ENCODE peak calls at places on chromosomes 4 and X, in four cellular contexts. R is activated CD4-positive, alpha-beta T cell treated with anti-CD3 and anti-CD28 coated beads for 48 hours; Y is aorta; H is nephron progenitor cell. M is an unnamed sample.

GRCh38 chr4:145898926-145899531 is 39.6 kb downstream of the ZNF827 start:
- DNase-seq in R (no peak), Y (no peak), H (no peak), M (no peak)

GRCh38 chr4:72286185-72286584 is 254.4 kb downstream of the NPFFR2 start:
- DNase-seq in R (no peak), Y (no peak), H (no peak), M (peak; percentile 2)

GRCh38 chrX:32851556-32851955 is 359.8 kb downstream of the DMD start:
- DNase-seq in R (no peak), Y (no peak), H (no peak), M (no peak)

GRCh38 chr4:155371432-155372043 is 5.2 kb downstream of the MAP9 start:
- DNase-seq in R (no peak), Y (no peak), H (no peak), M (peak; percentile 10)

GRCh38 chr4:140012688-140013087 is 141.3 kb downstream of the MAML3 start:
- DNase-seq in R (peak; percentile 55), Y (peak; percentile 62), H (peak; percentile 17), M (peak; percentile 70)

GRCh38 chrX:38304010-38304409 is 23.3 kb downstream of the RPGR start:
- DNase-seq in R (no peak), Y (no peak), H (no peak), M (peak; percentile 20)

GRCh38 chr4:113618205-113618604 is 143.3 kb downstream of the CAMK2D start:
- DNase-seq in R (no peak), Y (no peak), H (no peak), M (no peak)

GRCh38 chr4:120731561-120731960 is 191.0 kb downstream of the PRDM5 start:
- DNase-seq in R (no peak), Y (no peak), H (no peak), M (peak; percentile 2)

GRCh38 chr4:111399523-111400135 is 745.6 kb upstream of the FAM241A start:
- DNase-seq in R (no peak), Y (no peak), H (no peak), M (no peak)

GRCh38 chr4:158996669-158997074 is 106.2 kb upstream of the RAPGEF2 start:
- DNase-seq in R (no peak), Y (no peak), H (no peak), M (peak; percentile 96)

GRCh38 chr4:7359302-7360063 is 75.2 kb downstream of the PSAPL1 start:
- DNase-seq in R (no peak), Y (no peak), H (no peak), M (no peak)

GRCh38 chrX:107766470-107767140 is 9.0 kb downstream of the TSC22D3 start:
- DNase-seq in R (no peak), Y (no peak), H (no peak), M (peak; percentile 61)

GRCh38 chrX:107449490-107450175 is at the start of gene FRMPD3:
- DNase-seq in R (peak; percentile 12), Y (no peak), H (peak; percentile 54), M (no peak)

GRCh38 chr4:85455942-85456341 is 19.0 kb upstream of the ARHGAP24 start:
- DNase-seq in R (no peak), Y (no peak), H (no peak), M (no peak)

GRCh38 chrX:115894087-115894486 is 276.5 kb upstream of the AGTR2 start:
- DNase-seq in R (no peak), Y (no peak), H (no peak), M (peak; percentile 57)

GRCh38 chr4:128709268-128709667 is 100.2 kb upstream of the JADE1 start:
- DNase-seq in R (peak; percentile 5), Y (no peak), H (no peak), M (no peak)

GRCh38 chr4:113584407-113585150 is 177.0 kb downstream of the CAMK2D start:
- DNase-seq in R (no peak), Y (no peak), H (no peak), M (peak; percentile 58)

GRCh38 chr4:187603093-187603395 is 392.5 kb upstream of the ZFP42 start:
- DNase-seq in R (no peak), Y (no peak), H (no peak), M (peak; percentile 78)

GRCh38 chr4:150348079-150348478 is 233.9 kb upstream of the MAB21L2 start:
- DNase-seq in R (no peak), Y (no peak), H (no peak), M (peak; percentile 74)

GRCh38 chr4:57442834-57443291 is 332.7 kb upstream of the IGFBP7 start:
- DNase-seq in R (peak; percentile 9), Y (no peak), H (peak; percentile 67), M (peak; percentile 26)

GRCh38 chr4:16443504-16444088 is 217.3 kb upstream of the TAPT1 start:
- DNase-seq in R (no peak), Y (no peak), H (no peak), M (peak; percentile 49)

GRCh38 chr4:3878678-3879077 is 112.5 kb downstream of the ADRA2C start:
- DNase-seq in R (no peak), Y (no peak), H (no peak), M (no peak)

GRCh38 chr4:135718019-135718418 is 1516.4 kb upstream of the PABPC4L start:
- DNase-seq in R (no peak), Y (no peak), H (no peak), M (peak; percentile 2)

GRCh38 chr4:118920247-118920646 is 31.6 kb downstream of the SYNPO2 start:
- DNase-seq in R (no peak), Y (no peak), H (no peak), M (peak; percentile 6)

GRCh38 chr4:133147365-133147821 is 1.7 kb upstream of the PCDH10 start:
- DNase-seq in R (no peak), Y (peak; percentile 50), H (peak; percentile 11), M (no peak)

GRCh38 chrX:46796574-46797191 is 37.8 kb upstream of the SLC9A7 start:
- DNase-seq in R (peak; percentile 81), Y (peak; percentile 82), H (peak; percentile 70), M (peak; percentile 78)

GRCh38 chrX:84475101-84475500 is 27.2 kb downstream of the HDX start:
- DNase-seq in R (no peak), Y (no peak), H (no peak), M (no peak)

GRCh38 chrX:320126-320783 is 1.7 kb upstream of the GTPBP6 start:
- DNase-seq in R (no peak), Y (peak; percentile 61), H (no peak), M (no peak)

GRCh38 chrX:13756381-13756780 is 21.8 kb downstream of the OFD1 start:
- DNase-seq in R (no peak), Y (no peak), H (no peak), M (no peak)

GRCh38 chr4:25702848-25703247 is 47.2 kb downstream of the SLC34A2 start:
- DNase-seq in R (no peak), Y (no peak), H (no peak), M (peak; percentile 17)

GRCh38 chr4:128810871-128811570 is 1.5 kb downstream of the JADE1 start:
- DNase-seq in R (peak; percentile 87), Y (peak; percentile 82), H (peak; percentile 88), M (peak; percentile 85)

GRCh38 chrX:30533261-30533660 is 44.3 kb downstream of the TASL start:
- DNase-seq in R (no peak), Y (no peak), H (no peak), M (no peak)

GRCh38 chr4:11427201-11427996 is 1.3 kb downstream of the HS3ST1 start:
- DNase-seq in R (no peak), Y (peak; percentile 45), H (peak; percentile 30), M (no peak)

M was measured in RPMI7951.